ENCODE peak calls at places on chromosomes 12 and 14, in seven cellular contexts. D is GM12878, F is T47D, C is K562, L is HepG2, U is H1, R is SK-N-SH. J is an unnamed sample.
A peak's percentile ranks its signal among the peaks of the same experiment; 100 is the strongest.

GRCh38 chr14:55450539-55450938 is 10.1 kb upstream of the TBPL2 start:
- DNase-seq in F (no peak), L (no peak), R (no peak), U (peak; percentile 17), D (no peak), C (no peak), J (no peak)

GRCh38 chr14:68580676-68581075 is 212.2 kb downstream of the ZFP36L1 start:
- DNase-seq in L (no peak), R (no peak), C (no peak), U (no peak), F (no peak), D (no peak), J (no peak)

GRCh38 chr12:33669349-33669748 is 229.7 kb upstream of the SYT10 start:
- DNase-seq in R (no peak), C (no peak), F (no peak), D (no peak), L (no peak), U (no peak), J (no peak)

GRCh38 chr12:5945071-5946008 is at the start of gene ANO2:
- DNase-seq in R (peak; percentile 64), L (no peak), F (peak; percentile 50), U (peak; percentile 71), C (no peak), D (no peak), J (no peak)

GRCh38 chr12:124548854-124549378 is 18.5 kb downstream of the NCOR2 start:
- DNase-seq in D (no peak), U (no peak), L (no peak), R (peak; percentile 72), C (no peak), F (no peak), J (no peak)

GRCh38 chr12:63994704-63995103 is 150.2 kb downstream of the SRGAP1 start:
- DNase-seq in D (no peak), L (no peak), R (peak; percentile 47), C (no peak), F (no peak), U (no peak), J (no peak)

GRCh38 chr12:127655691-127656090 is 611.3 kb upstream of the TMEM132C start:
- DNase-seq in F (no peak), L (no peak), R (no peak), D (no peak), C (no peak), U (no peak), J (no peak)

GRCh38 chr12:63420206-63420644 is 248.1 kb downstream of the DPY19L2 start:
- DNase-seq in R (peak; percentile 37), F (peak; percentile 78), U (peak; percentile 82), C (peak; percentile 81), D (peak; percentile 24), L (peak; percentile 36), J (peak; percentile 73)

GRCh38 chr14:28515571-28515970 is 251.0 kb upstream of the FOXG1 start:
- DNase-seq in R (no peak), U (no peak), D (no peak), L (no peak), F (no peak), C (no peak), J (no peak)

GRCh38 chr12:108700833-108701450 is 30.4 kb downstream of the CORO1C start:
- DNase-seq in R (no peak), D (no peak), C (peak; percentile 66), F (no peak), L (no peak), U (no peak), J (no peak)

GRCh38 chr14:54487771-54488170 is 1.0 kb downstream of the GMFB start:
- DNase-seq in D (no peak), L (no peak), R (peak; percentile 63), U (no peak), F (peak; percentile 70), C (no peak), J (no peak)

GRCh38 chr12:109804820-109805761 is 28.1 kb downstream of the TRPV4 start:
- DNase-seq in L (peak; percentile 45), C (peak; percentile 63), R (peak; percentile 89), D (no peak), F (peak; percentile 68), U (peak; percentile 91), J (peak; percentile 15)

GRCh38 chr12:92596388-92596787 is 106.4 kb upstream of the PLEKHG7 start:
- DNase-seq in D (no peak), L (no peak), C (no peak), F (no peak), U (no peak), R (no peak), J (no peak)

GRCh38 chr12:49626836-49627235 is 3.5 kb downstream of the PRPF40B start:
- DNase-seq in U (no peak), C (no peak), L (no peak), D (no peak), F (no peak), R (no peak), J (no peak)

GRCh38 chr12:30002677-30003076 is 218.9 kb upstream of the TMTC1 start:
- DNase-seq in R (no peak), L (no peak), U (no peak), F (no peak), D (no peak), C (no peak), J (no peak)

GRCh38 chr14:74578479-74578878 is 33.6 kb downstream of the LTBP2 start:
- DNase-seq in D (no peak), L (no peak), R (peak; percentile 83), U (no peak), C (no peak), F (no peak), J (no peak)

GRCh38 chr14:62882967-62883366 is 162.3 kb downstream of the KCNH5 start:
- DNase-seq in R (peak; percentile 10), D (no peak), L (no peak), U (no peak), C (no peak), F (no peak), J (no peak)

GRCh38 chr14:29243355-29243754 is 476.8 kb downstream of the FOXG1 start:
- DNase-seq in L (no peak), F (peak; percentile 41), R (no peak), U (no peak), C (no peak), D (no peak), J (no peak)

GRCh38 chr12:27344760-27345159 is 12.1 kb downstream of the BMAL2 start:
- DNase-seq in U (no peak), L (no peak), D (no peak), R (no peak), C (no peak), F (no peak), J (no peak)

GRCh38 chr12:132476038-132476414 is 13.9 kb upstream of the FBRSL1 start:
- DNase-seq in R (no peak), D (no peak), F (no peak), U (no peak), C (no peak), L (no peak), J (no peak)

GRCh38 chr14:37985826-37986470 is 221.8 kb upstream of the SSTR1 start:
- DNase-seq in R (peak; percentile 2), C (peak; percentile 18), L (peak; percentile 77), U (no peak), D (no peak), F (peak; percentile 82), J (peak; percentile 41)

GRCh38 chr14:67694791-67695393 is 672 bp downstream of the RDH11 start:
- DNase-seq in C (peak; percentile 88), D (peak; percentile 76), L (peak; percentile 92), F (peak; percentile 96), U (peak; percentile 62), R (peak; percentile 80), J (peak; percentile 95)

GRCh38 chr12:20489645-20490044 is 121.3 kb downstream of the PDE3A start:
- DNase-seq in D (no peak), F (no peak), C (no peak), R (peak; percentile 22), U (no peak), L (no peak), J (no peak)

DNA sequence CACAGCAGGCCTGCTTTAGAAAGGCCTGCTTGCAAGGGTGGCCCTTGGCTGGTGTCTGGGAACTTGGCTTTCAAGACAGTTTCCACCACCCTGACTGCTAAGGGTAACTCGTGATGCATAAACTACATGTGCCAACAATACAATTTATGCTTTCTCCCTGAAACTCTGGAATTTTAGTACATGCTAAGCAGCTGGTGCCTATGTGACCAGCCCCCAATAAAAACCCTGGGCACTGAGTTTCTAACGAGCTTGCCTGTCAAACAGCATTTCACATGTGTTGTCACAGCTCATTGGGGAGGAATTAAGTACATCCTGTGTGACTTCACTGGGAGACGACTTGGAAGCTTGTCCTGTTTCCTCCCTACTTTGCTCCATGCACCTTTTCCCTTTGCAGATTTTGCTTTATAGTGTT is 133.1 kb downstream of the SLC5A8 start:
- DNase-seq in R (no peak), L (no peak), U (no peak), F (no peak), D (no peak), C (no peak), J (no peak)
- TF ChIP-seq JUND in R (no peak), L (no peak), U (no peak), F (no peak), D (no peak), C (no peak), J (no peak)

GRCh38 chr12:107591095-107591375 is 94.6 kb upstream of the PWP1 start:
- DNase-seq in F (no peak), R (no peak), D (no peak), L (no peak), C (no peak), U (no peak), J (no peak)
- TF ChIP-seq JUND in F (no peak), R (no peak), D (no peak), L (no peak), C (no peak), U (no peak), J (no peak)

DNA sequence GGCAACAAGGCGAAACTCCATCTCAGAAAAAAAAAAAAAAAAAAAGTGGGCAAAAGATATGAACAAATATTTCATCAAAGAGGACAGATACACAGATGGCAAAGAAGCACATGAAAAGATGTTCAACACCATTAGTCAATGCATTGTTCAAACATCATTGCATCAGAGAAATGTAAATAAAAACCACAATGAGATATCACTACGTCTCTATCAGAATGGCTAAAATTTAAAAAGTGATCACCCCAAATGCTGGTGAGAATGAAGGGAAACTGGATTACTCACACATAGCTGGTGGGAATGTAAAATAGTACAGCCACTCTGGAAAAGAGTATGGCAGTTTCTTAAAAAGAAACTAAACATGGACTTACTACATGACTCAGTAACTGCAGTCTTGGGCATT is 3.7 kb downstream of the L2HGDH start:
- DNase-seq in C (no peak), R (no peak), U (no peak), L (peak; percentile 40), F (no peak), D (no peak), J (no peak)
- TF ChIP-seq JUND in C (no peak), R (no peak), U (no peak), L (no peak), F (no peak), D (no peak), J (no peak)

GRCh38 chr14:64184103-64184729 is 110.0 kb downstream of the ESR2 start:
- DNase-seq in L (no peak), C (no peak), R (no peak), D (no peak), F (no peak), U (no peak), J (no peak)

GRCh38 chr14:64187331-64187730 is 106.8 kb downstream of the ESR2 start:
- DNase-seq in L (no peak), F (no peak), C (no peak), R (no peak), D (no peak), U (no peak), J (no peak)

GRCh38 chr14:64186231-64187129 is 107.7 kb downstream of the ESR2 start:
- DNase-seq in U (peak; percentile 60), C (no peak), D (no peak), F (no peak), R (no peak), L (no peak), J (no peak)

GRCh38 chr14:64190974-64191502 is 103.1 kb downstream of the ESR2 start:
- DNase-seq in U (no peak), R (no peak), C (no peak), L (no peak), F (no peak), D (no peak), J (no peak)

GRCh38 chr14:64185184-64185583 is 109.0 kb downstream of the ESR2 start:
- DNase-seq in U (no peak), F (no peak), D (no peak), L (no peak), R (no peak), C (no peak), J (no peak)
- TF ChIP-seq JUND in U (no peak), F (no peak), D (no peak), L (no peak), R (no peak), C (no peak), J (no peak)

J was measured in HCT116.